ENCODE peak calls at places on chromosomes 7 and 10, in nine cellular contexts. One of them, this sample, is unnamed.

GRCh38 chr7:123242467-123243097 is 42.8 kb upstream of the SLC13A1 start:
- DNase-seq in GOT3: no peak
- DNase-seq in AG09319: no peak
- DNase-seq in naive B cell: no peak
- DNase-seq in NCI-H1105: no peak
- DNase-seq in SK-MEL-5: peak
- DNase-seq in BJ: no peak
- DNase-seq in NCI-H1092: no peak
- DNase-seq in endothelial cell: no peak
- DNase-seq in this sample: no peak

GRCh38 chr7:27165089-27165654 is at the start of gene HOXA9:
- DNase-seq in NCI-H1092: peak
- DNase-seq in BJ: no peak
- DNase-seq in AG09319: no peak
- DNase-seq in SK-MEL-5: no peak
- DNase-seq in naive B cell: no peak
- DNase-seq in NCI-H1105: peak
- DNase-seq in endothelial cell: no peak
- DNase-seq in GOT3: peak
- DNase-seq in this sample: no peak

GRCh38 chr7:158423190-158423555 is 164.4 kb downstream of the PTPRN2 start:
- DNase-seq in BJ: no peak
- DNase-seq in NCI-H1105: no peak
- DNase-seq in GOT3: no peak
- DNase-seq in NCI-H1092: no peak
- DNase-seq in SK-MEL-5: no peak
- DNase-seq in endothelial cell: no peak
- DNase-seq in AG09319: no peak
- DNase-seq in naive B cell: no peak
- DNase-seq in this sample: no peak

GRCh38 chr7:134962270-134962669 is 24.0 kb upstream of the AGBL3 start:
- DNase-seq in naive B cell: no peak
- DNase-seq in NCI-H1092: no peak
- DNase-seq in endothelial cell: no peak
- DNase-seq in AG09319: no peak
- DNase-seq in NCI-H1105: no peak
- DNase-seq in SK-MEL-5: no peak
- DNase-seq in BJ: no peak
- DNase-seq in GOT3: no peak
- DNase-seq in this sample: no peak

GRCh38 chr7:56639173-56639746 is 493.0 kb downstream of the ZNF479 start:
- DNase-seq in GOT3: no peak
- DNase-seq in BJ: no peak
- DNase-seq in NCI-H1105: no peak
- DNase-seq in AG09319: no peak
- DNase-seq in SK-MEL-5: no peak
- DNase-seq in endothelial cell: no peak
- DNase-seq in naive B cell: no peak
- DNase-seq in NCI-H1092: no peak
- DNase-seq in this sample: no peak

GRCh38 chr10:11986593-11987216 is 55.9 kb downstream of the UPF2 start:
- DNase-seq in endothelial cell: peak
- DNase-seq in NCI-H1105: peak
- DNase-seq in naive B cell: peak
- DNase-seq in NCI-H1092: no peak
- DNase-seq in BJ: peak
- DNase-seq in GOT3: no peak
- DNase-seq in AG09319: peak
- DNase-seq in SK-MEL-5: peak
- DNase-seq in this sample: peak

GRCh38 chr7:24227603-24228359 is 56.2 kb upstream of the NPY start:
- DNase-seq in naive B cell: peak
- DNase-seq in BJ: no peak
- DNase-seq in GOT3: no peak
- DNase-seq in NCI-H1092: no peak
- DNase-seq in AG09319: no peak
- DNase-seq in NCI-H1105: no peak
- DNase-seq in SK-MEL-5: no peak
- DNase-seq in endothelial cell: no peak
- DNase-seq in this sample: no peak

GRCh38 chr7:141700848-141701371 is 1.1 kb downstream of the DENND11 start:
- DNase-seq in SK-MEL-5: no peak
- DNase-seq in naive B cell: no peak
- DNase-seq in AG09319: no peak
- DNase-seq in GOT3: no peak
- DNase-seq in BJ: no peak
- DNase-seq in endothelial cell: no peak
- DNase-seq in NCI-H1105: no peak
- DNase-seq in NCI-H1092: no peak
- DNase-seq in this sample: no peak

GRCh38 chr10:54796876-54797275 is 4.2 kb downstream of the PCDH15 start:
- DNase-seq in NCI-H1105: no peak
- DNase-seq in AG09319: no peak
- DNase-seq in GOT3: no peak
- DNase-seq in BJ: no peak
- DNase-seq in NCI-H1092: no peak
- DNase-seq in naive B cell: no peak
- DNase-seq in SK-MEL-5: peak
- DNase-seq in endothelial cell: no peak
- DNase-seq in this sample: no peak

GRCh38 chr10:49750546-49750945 is 11.6 kb downstream of the OGDHL start:
- DNase-seq in endothelial cell: no peak
- DNase-seq in GOT3: no peak
- DNase-seq in SK-MEL-5: no peak
- DNase-seq in NCI-H1092: no peak
- DNase-seq in BJ: no peak
- DNase-seq in NCI-H1105: no peak
- DNase-seq in AG09319: no peak
- DNase-seq in naive B cell: no peak
- DNase-seq in this sample: no peak

GRCh38 chr10:35912615-35913170 is 270.6 kb upstream of the FZD8 start:
- DNase-seq in SK-MEL-5: no peak
- DNase-seq in NCI-H1092: no peak
- DNase-seq in NCI-H1105: no peak
- DNase-seq in GOT3: no peak
- DNase-seq in BJ: no peak
- DNase-seq in endothelial cell: no peak
- DNase-seq in naive B cell: no peak
- DNase-seq in AG09319: peak
- DNase-seq in this sample: no peak

GRCh38 chr10:94630017-94630688 is 53.4 kb upstream of the CYP2C18 start:
- DNase-seq in GOT3: no peak
- DNase-seq in AG09319: no peak
- DNase-seq in naive B cell: no peak
- DNase-seq in endothelial cell: no peak
- DNase-seq in NCI-H1092: peak
- DNase-seq in BJ: no peak
- DNase-seq in SK-MEL-5: peak
- DNase-seq in NCI-H1105: peak
- DNase-seq in this sample: peak

GRCh38 chr7:19213746-19214145 is 68.5 kb upstream of the FERD3L start:
- DNase-seq in BJ: no peak
- DNase-seq in NCI-H1092: no peak
- DNase-seq in GOT3: no peak
- DNase-seq in endothelial cell: no peak
- DNase-seq in NCI-H1105: no peak
- DNase-seq in SK-MEL-5: no peak
- DNase-seq in naive B cell: no peak
- DNase-seq in AG09319: no peak
- DNase-seq in this sample: no peak

This sample was measured in smooth muscle cell of the brain vasculature.